ENCODE peak calls at places on chromosome 12, in four cellular contexts. E is fibroblast of lung, H is left lung, K is GM10248. O is an unnamed sample.
A peak's percentile ranks its signal among the peaks of the same experiment; 100 is the strongest.

GRCh38 chr12:1690578-1691122 is at the start of gene ADIPOR2:
- DNase-seq in E (peak; percentile 96), H (peak; percentile 96), K (peak; percentile 96), O (peak; percentile 99)

GRCh38 chr12:754871-755562 is 2.6 kb downstream of the WNK1 start:
- DNase-seq in E (peak; percentile 61), H (no peak), K (peak; percentile 57), O (peak; percentile 51)

GRCh38 chr12:100197486-100197885 is 3.1 kb upstream of the ACTR6 start:
- DNase-seq in E (no peak), H (no peak), K (no peak), O (no peak)

GRCh38 chr12:49705479-49706267 is 1.5 kb downstream of the FMNL3 start:
- DNase-seq in E (peak; percentile 85), H (peak; percentile 56), K (peak; percentile 57), O (peak; percentile 46)

GRCh38 chr12:64311877-64312276 is 78.7 kb downstream of the C12orf56 start:
- DNase-seq in E (no peak), H (no peak), K (no peak), O (no peak)

GRCh38 chr12:131151558-131152345 is 198.0 kb downstream of the ADGRD1 start:
- DNase-seq in E (no peak), H (no peak), K (no peak), O (no peak)

GRCh38 chr12:92977326-92977725 is 48.2 kb upstream of the EEA1 start:
- DNase-seq in E (no peak), H (no peak), K (no peak), O (no peak)

GRCh38 chr12:42981379-42981778 is 391.8 kb upstream of the PRICKLE1 start:
- DNase-seq in E (peak; percentile 91), H (no peak), K (no peak), O (peak; percentile 55)

GRCh38 chr12:109236257-109236656 is 72.8 kb downstream of the FOXN4 start:
- DNase-seq in E (no peak), H (no peak), K (no peak), O (no peak)

GRCh38 chr12:127052491-127053232 is 1214.3 kb upstream of the TMEM132C start:
- DNase-seq in E (peak; percentile 78), H (no peak), K (no peak), O (no peak)

GRCh38 chr12:73612571-73612970 is 925.1 kb upstream of the ATXN7L3B start:
- DNase-seq in E (no peak), H (no peak), K (no peak), O (no peak)

GRCh38 chr12:31035226-31035625 is 38.4 kb upstream of the DDX11 start:
- DNase-seq in E (peak; percentile 48), H (no peak), K (no peak), O (no peak)

GRCh38 chr12:131831635-131832041 is 3.4 kb downstream of the MMP17 start:
- DNase-seq in E (peak; percentile 67), H (no peak), K (no peak), O (no peak)

GRCh38 chr12:114913871-114914801 is 230.2 kb upstream of the TBX3 start:
- DNase-seq in E (peak; percentile 63), H (no peak), K (no peak), O (no peak)